ENCODE peak calls at places on chromosomes 16 and 17, in four cellular contexts. W is fibroblast of lung, Q is AG09319, R is lower leg skin. X is an unnamed sample.

GRCh38 chr16:10941127-10941933 is 938 bp downstream of the DEXI start:
- DNase-seq in W (no peak), Q (no peak), R (no peak), X (no peak)

GRCh38 chr17:19447085-19447583 is 36.1 kb downstream of the RNF112 start:
- DNase-seq in W (peak; percentile 83), Q (peak; percentile 43), R (peak; percentile 84), X (peak; percentile 80)

GRCh38 chr17:2191227-2191626 is 112.4 kb downstream of the SMG6 start:
- DNase-seq in W (no peak), Q (no peak), R (no peak), X (no peak)

GRCh38 chr17:77404812-77405581 is 264.2 kb downstream of the SEC14L1 start:
- DNase-seq in W (peak; percentile 58), Q (no peak), R (no peak), X (no peak)

GRCh38 chr17:21288581-21289017 is 4.1 kb downstream of the MAP2K3 start:
- DNase-seq in W (no peak), Q (no peak), R (no peak), X (no peak)

GRCh38 chr17:67911038-67911782 is 85.1 kb downstream of the C17orf58 start:
- DNase-seq in W (no peak), Q (no peak), R (no peak), X (no peak)

GRCh38 chr17:71440513-71440912 is 680.3 kb upstream of the SOX9 start:
- DNase-seq in W (no peak), Q (no peak), R (no peak), X (no peak)

GRCh38 chr17:79659376-79659775 is 48.5 kb upstream of the RBFOX3 start:
- DNase-seq in W (no peak), Q (no peak), R (no peak), X (peak; percentile 16)

GRCh38 chr17:379531-380200 is 27.1 kb upstream of the RPH3AL start:
- DNase-seq in W (peak; percentile 15), Q (no peak), R (no peak), X (no peak)

GRCh38 chr17:33864758-33865229 is 390.3 kb upstream of the CCL2 start:
- DNase-seq in W (no peak), Q (no peak), R (no peak), X (no peak)

DNA sequence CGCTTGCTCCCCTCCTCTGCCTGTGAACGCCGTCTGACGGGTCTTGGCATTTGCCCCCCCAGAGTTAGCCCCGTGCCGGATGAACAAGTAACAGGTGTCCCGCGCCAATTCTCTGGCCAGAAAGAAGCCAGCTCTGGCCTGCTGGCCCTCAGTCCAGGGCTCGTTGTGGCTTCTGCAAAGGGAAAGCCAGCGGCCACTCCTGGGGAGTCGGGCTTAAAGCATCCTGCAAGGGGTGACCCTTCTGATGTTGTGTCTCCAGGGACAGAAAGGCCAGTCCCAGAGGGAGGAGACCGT is 18.4 kb upstream of the OSGIN1 start:
- DNase-seq in W (no peak), Q (no peak), R (no peak), X (no peak)
- TF ChIP-seq CTCF in W (no peak), Q (no peak), R (no peak), X (no peak)

DNA sequence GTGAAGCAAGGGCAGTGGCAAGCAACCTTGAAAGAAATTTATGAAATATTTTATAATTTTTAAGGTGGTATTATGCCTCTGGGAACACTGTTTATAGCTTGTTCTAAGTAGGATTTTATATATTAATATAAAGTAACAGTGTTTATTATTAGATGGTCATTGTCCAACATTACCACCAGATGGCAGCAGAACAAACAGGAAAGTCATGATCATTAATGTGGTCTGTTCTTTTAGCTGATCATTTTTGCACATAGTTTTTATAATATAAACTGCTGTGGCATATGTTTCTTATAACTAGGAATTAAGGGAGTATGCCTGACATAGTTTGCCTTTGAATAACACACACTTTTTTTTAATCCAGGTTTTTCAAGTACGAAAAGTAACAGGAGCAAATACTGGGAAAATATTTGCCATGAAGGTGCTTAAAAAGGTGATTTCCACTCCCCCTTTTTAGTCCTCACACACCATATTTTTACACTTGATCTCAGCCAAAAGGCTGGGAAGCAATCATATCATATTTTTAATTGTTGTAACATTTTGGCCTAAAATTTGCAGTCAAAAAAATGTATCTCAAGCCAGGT is 21.4 kb downstream of the RPS6KB1 start:
- DNase-seq in W (peak; percentile 69), Q (peak; percentile 40), R (no peak), X (no peak)
- TF ChIP-seq CTCF in W (peak; percentile 34), Q (peak; percentile 57), R (no peak), X (peak; percentile 76)

DNA sequence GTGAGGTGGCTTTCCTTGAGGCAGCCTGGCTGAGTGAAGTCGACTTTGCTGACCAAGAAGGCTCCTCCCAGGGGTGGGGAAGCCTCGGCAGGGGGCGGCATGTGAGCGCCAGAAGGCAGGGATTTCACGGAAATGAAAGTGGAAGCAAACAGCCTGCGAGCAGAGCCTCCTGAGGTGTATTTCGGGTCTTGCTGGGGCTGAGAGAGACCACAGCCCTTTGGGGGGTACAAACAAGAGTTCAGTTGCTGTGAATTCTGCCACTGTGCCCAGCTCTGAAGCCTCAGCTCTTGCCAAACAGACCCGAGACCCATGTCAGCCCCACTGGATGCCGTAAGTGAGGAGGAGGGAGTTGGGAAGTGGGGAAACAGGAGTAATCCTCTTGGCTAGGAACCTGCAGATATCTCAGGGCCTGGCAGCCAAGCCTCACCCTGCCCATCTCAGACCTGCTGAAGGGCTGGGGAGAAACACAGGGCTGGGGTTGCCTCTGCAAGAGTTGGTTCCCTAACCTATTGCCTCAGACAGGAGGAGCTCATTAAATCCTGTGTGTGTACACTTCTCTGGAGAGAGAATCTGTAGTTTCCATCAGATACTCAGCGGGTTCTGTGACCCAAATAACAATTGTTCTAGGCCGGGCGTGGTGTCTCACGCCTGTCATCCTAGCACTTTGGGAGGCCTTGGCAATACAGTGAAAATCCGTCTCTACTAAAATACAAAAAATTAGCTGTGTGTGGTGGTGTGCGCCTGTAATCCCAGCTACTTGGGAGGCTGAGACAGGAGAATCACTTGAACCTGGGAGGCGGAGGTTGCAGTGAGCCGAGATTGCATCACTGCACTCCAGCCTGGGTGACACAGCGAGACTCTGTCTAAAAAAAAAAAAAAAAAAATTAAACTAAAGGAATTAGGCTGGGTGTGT is at the start of gene IFI35:
- DNase-seq in W (peak; percentile 85), Q (peak; percentile 63), R (peak; percentile 86), X (no peak)
- TF ChIP-seq CTCF in W (no peak), Q (peak; percentile 32), R (no peak), X (no peak)

GRCh38 chr17:65856865-65857264 is 295.4 kb upstream of the AXIN2 start:
- DNase-seq in W (peak; percentile 2), Q (no peak), R (no peak), X (no peak)

GRCh38 chr17:65855675-65856074 is 294.2 kb upstream of the AXIN2 start:
- DNase-seq in W (no peak), Q (no peak), R (no peak), X (no peak)

GRCh38 chr17:65857713-65858112 is 296.3 kb upstream of the AXIN2 start:
- DNase-seq in W (no peak), Q (no peak), R (no peak), X (no peak)

GRCh38 chr17:65851965-65852736 is 290.7 kb upstream of the AXIN2 start:
- DNase-seq in W (no peak), Q (no peak), R (no peak), X (no peak)

GRCh38 chr17:65855245-65855644 is 293.8 kb upstream of the AXIN2 start:
- DNase-seq in W (no peak), Q (no peak), R (peak; percentile 33), X (no peak)
- TF ChIP-seq CTCF in W (no peak), Q (no peak), R (no peak), X (no peak)